ENCODE peak calls at places on chromosomes 2 and 18, in five cellular contexts. O, U, N, M and H are unnamed samples.
A peak's percentile ranks its signal among the peaks of the same experiment; 100 is the strongest.

GRCh38 chr2:146374505-146374904 is 1470.3 kb upstream of the ACVR2A start:
- DNase-seq in M (no peak), N (no peak), U (no peak), O (no peak), H (no peak)

GRCh38 chr2:23545811-23546210 is 160.8 kb downstream of the KLHL29 start:
- DNase-seq in M (no peak), U (no peak), O (no peak), N (no peak), H (no peak)

GRCh38 chr2:47402555-47402804 is 476 bp upstream of the MSH2 start:
- DNase-seq in O (no peak), M (no peak), U (no peak), N (no peak), H (no peak)

GRCh38 chr2:55112229-55113016 is 62.2 kb upstream of the RTN4 start:
- DNase-seq in U (peak; percentile 85), N (peak; percentile 63), M (peak; percentile 82), O (no peak), H (peak; percentile 91)

GRCh38 chr2:49262815-49263560 is 108.7 kb upstream of the FSHR start:
- DNase-seq in N (no peak), U (no peak), O (no peak), M (no peak), H (no peak)

GRCh38 chr2:217996345-217996744 is 6.5 kb downstream of the TNS1 start:
- DNase-seq in U (peak; percentile 85), N (no peak), O (no peak), M (peak; percentile 63), H (no peak)

GRCh38 chr18:13446581-13447470 is 228.3 kb downstream of the LDLRAD4 start:
- DNase-seq in O (peak; percentile 32), M (no peak), N (no peak), U (no peak), H (no peak)

GRCh38 chr2:6866239-6866745 is 585 bp upstream of the CMPK2 start:
- DNase-seq in N (no peak), U (peak; percentile 48), M (peak; percentile 37), O (peak; percentile 39), H (no peak)

GRCh38 chr2:54604771-54605350 is 118.6 kb upstream of the EML6 start:
- DNase-seq in O (no peak), U (no peak), N (no peak), M (no peak), H (no peak)

GRCh38 chr2:95698166-95698565 is 106.4 kb downstream of the TRIM43 start:
- DNase-seq in O (no peak), M (no peak), N (no peak), U (no peak), H (no peak)

GRCh38 chr18:76456823-76457222 is 38.2 kb downstream of the ZNF516 start:
- DNase-seq in O (no peak), U (no peak), N (no peak), M (no peak), H (no peak)

GRCh38 chr2:85718006-85718391 is 23.8 kb downstream of the GNLY start:
- DNase-seq in N (no peak), O (no peak), U (no peak), M (no peak), H (no peak)

GRCh38 chr2:15259356-15259756 is 301.8 kb downstream of the NBAS start:
- DNase-seq in N (no peak), O (no peak), U (no peak), M (no peak), H (no peak)

GRCh38 chr2:202671317-202672035 is 36.7 kb downstream of the FAM117B start:
- DNase-seq in U (no peak), M (no peak), O (no peak), N (peak; percentile 4), H (no peak)

GRCh38 chr2:20242727-20243377 is 17.9 kb upstream of the SDC1 start:
- DNase-seq in M (no peak), N (no peak), U (no peak), O (no peak), H (no peak)

GRCh38 chr2:241851325-241852115 is 7.2 kb downstream of the PDCD1 start:
- DNase-seq in N (no peak), U (no peak), O (peak; percentile 1), M (no peak), H (peak; percentile 41)

GRCh38 chr18:63979409-63979908 is 9.6 kb downstream of the SERPINB8 start:
- DNase-seq in U (peak; percentile 56), N (no peak), M (peak; percentile 26), O (peak; percentile 17), H (no peak)

GRCh38 chr2:212797484-212798205 is 259.0 kb upstream of the ERBB4 start:
- DNase-seq in O (no peak), U (no peak), N (no peak), M (no peak), H (no peak)

GRCh38 chr2:175393851-175394250 is 212.3 kb upstream of the ATP5MC3 start:
- DNase-seq in U (no peak), O (no peak), N (no peak), M (no peak), H (no peak)

GRCh38 chr2:6835467-6835866 is 30.2 kb downstream of the CMPK2 start:
- DNase-seq in N (no peak), U (no peak), M (no peak), O (no peak), H (no peak)

GRCh38 chr18:59871711-59872362 is 28.0 kb upstream of the PMAIP1 start:
- DNase-seq in O (no peak), U (no peak), N (no peak), M (no peak), H (no peak)

GRCh38 chr2:159895258-159896209 is 97.5 kb upstream of the CD302 start:
- DNase-seq in N (no peak), U (no peak), O (no peak), M (no peak), H (no peak)

GRCh38 chr2:100852999-100853908 is 33.3 kb downstream of the NPAS2 start:
- DNase-seq in U (no peak), M (no peak), O (no peak), N (no peak), H (no peak)

GRCh38 chr2:3557588-3558204 is 437 bp downstream of the RNASEH1 start:
- DNase-seq in M (no peak), O (no peak), N (no peak), U (no peak), H (no peak)

GRCh38 chr2:111909079-111909478 is 10.7 kb downstream of the MERTK start:
- DNase-seq in M (no peak), O (no peak), N (no peak), U (no peak), H (no peak)